ENCODE peak calls at places on chromosomes 12 and 14, in nine cellular contexts. D is CD4-positive, alpha-beta T cell; E is heart right ventricle; C is neural progenitor cell; O is upper lobe of right lung; R is Calu3; V is pancreas; X is HepG2; J is RWPE2. F is an unnamed sample.
A peak's percentile ranks its signal among the peaks of the same experiment; 100 is the strongest.

GRCh38 chr14:54673193-54674121 is 106.5 kb downstream of the SAMD4A start:
- DNase-seq in D (no peak), E (no peak), C (no peak), O (no peak), R (no peak), V (no peak), X (no peak), J (no peak), F (no peak)

GRCh38 chr12:39723831-39724230 is 104.2 kb upstream of the ABCD2 start:
- DNase-seq in D (no peak), E (no peak), C (no peak), O (no peak), R (no peak), V (no peak), X (no peak), J (no peak), F (peak; percentile 35)

GRCh38 chr14:68840454-68840853 is 47.6 kb upstream of the ZFP36L1 start:
- DNase-seq in D (no peak), E (no peak), C (no peak), O (no peak), R (no peak), V (no peak), X (no peak), J (no peak), F (no peak)

GRCh38 chr14:32561520-32561919 is 232.4 kb downstream of the AKAP6 start:
- DNase-seq in D (no peak), E (no peak), C (peak; percentile 17), O (no peak), R (no peak), V (no peak), X (no peak), J (no peak), F (no peak)

GRCh38 chr12:26383041-26383440 is 187.7 kb downstream of the SSPN start:
- DNase-seq in D (no peak), E (no peak), C (no peak), O (no peak), R (no peak), V (no peak), X (no peak), J (no peak), F (no peak)

GRCh38 chr14:71070169-71070568 is 162.9 kb downstream of the PCNX1 start:
- DNase-seq in D (no peak), E (no peak), C (no peak), O (no peak), R (no peak), V (no peak), X (no peak), J (no peak), F (no peak)

GRCh38 chr12:40002178-40003169 is 103.4 kb downstream of the SLC2A13 start:
- DNase-seq in D (no peak), E (no peak), C (no peak), O (no peak), R (peak; percentile 34), V (no peak), X (peak; percentile 54), J (no peak), F (no peak)

GRCh38 chr14:34297786-34298520 is 164.1 kb downstream of the SPTSSA start:
- DNase-seq in D (no peak), E (no peak), C (no peak), O (no peak), R (peak; percentile 5), V (no peak), X (peak; percentile 55), J (no peak), F (no peak)

GRCh38 chr14:105865266-105865903 is 339.0 kb downstream of the TMEM121 start:
- DNase-seq in D (no peak), E (no peak), C (no peak), O (no peak), R (no peak), V (peak; percentile 43), X (no peak), J (peak; percentile 62), F (no peak)

GRCh38 chr14:104087505-104087904 is 2.0 kb downstream of the ASPG start:
- DNase-seq in D (no peak), E (no peak), C (no peak), O (peak; percentile 59), R (no peak), V (no peak), X (no peak), J (no peak), F (no peak)

GRCh38 chr12:2640281-2640680 is 154.5 kb upstream of the FKBP4 start:
- DNase-seq in D (no peak), E (no peak), C (no peak), O (no peak), R (no peak), V (no peak), X (no peak), J (peak; percentile 66), F (no peak)

GRCh38 chr12:107903377-107904061 is 129.0 kb downstream of the ASCL4 start:
- DNase-seq in D (no peak), E (peak; percentile 31), C (peak; percentile 88), O (peak; percentile 90), R (peak; percentile 67), V (peak; percentile 90), X (no peak), J (peak; percentile 72), F (peak; percentile 89)

GRCh38 chr14:68506645-68507405 is 286.0 kb downstream of the ZFP36L1 start:
- DNase-seq in D (peak; percentile 47), E (no peak), C (no peak), O (no peak), R (no peak), V (no peak), X (no peak), J (no peak), F (no peak)

GRCh38 chr14:72801381-72801812 is 92.5 kb downstream of the DPF3 start:
- DNase-seq in D (no peak), E (no peak), C (no peak), O (no peak), R (peak; percentile 37), V (no peak), X (no peak), J (no peak), F (no peak)

GRCh38 chr14:103537175-103537990 is 8.4 kb downstream of the TRMT61A start:
- DNase-seq in D (no peak), E (no peak), C (no peak), O (no peak), R (no peak), V (no peak), X (no peak), J (no peak), F (no peak)

GRCh38 chr12:97471194-97471593 is 8.6 kb downstream of the RMST start:
- DNase-seq in D (no peak), E (no peak), C (no peak), O (no peak), R (no peak), V (no peak), X (no peak), J (no peak), F (no peak)

GRCh38 chr14:99120147-99121026 is 151.6 kb downstream of the BCL11B start:
- DNase-seq in D (no peak), E (peak; percentile 1), C (no peak), O (no peak), R (no peak), V (no peak), X (no peak), J (no peak), F (no peak)

GRCh38 chr12:54479421-54479820 is 6.0 kb upstream of the GTSF1 start:
- DNase-seq in D (no peak), E (no peak), C (no peak), O (no peak), R (no peak), V (no peak), X (no peak), J (no peak), F (no peak)

GRCh38 chr14:89231426-89232113 is 185.5 kb downstream of the FOXN3 start:
- DNase-seq in D (no peak), E (no peak), C (no peak), O (no peak), R (no peak), V (no peak), X (no peak), J (no peak), F (no peak)

GRCh38 chr12:93733358-93733757 is 56.2 kb downstream of the CRADD start:
- DNase-seq in D (no peak), E (peak; percentile 31), C (no peak), O (no peak), R (peak; percentile 25), V (no peak), X (no peak), J (no peak), F (no peak)

GRCh38 chr12:8985213-8985612 is 4.1 kb upstream of the KLRG1 start:
- DNase-seq in D (no peak), E (no peak), C (no peak), O (no peak), R (no peak), V (no peak), X (no peak), J (no peak), F (no peak)
- TF ChIP-seq CTCF in D (no peak), E (no peak), C (no peak), O (no peak), R (no peak), V (no peak), X (no peak), J (no peak), F (no peak)

GRCh38 chr14:93115920-93116675 is at the start of gene ITPK1:
- DNase-seq in D (peak; percentile 27), E (peak; percentile 42), C (peak; percentile 92), O (peak; percentile 86), R (peak; percentile 59), V (peak; percentile 85), X (peak; percentile 24), J (no peak), F (peak; percentile 63)
- TF ChIP-seq CTCF in D (no peak), E (peak; percentile 24), C (peak; percentile 48), O (peak; percentile 15), R (no peak), V (no peak), X (no peak), J (peak; percentile 98), F (peak; percentile 63)

GRCh38 chr12:53344824-53345485 is 8.8 kb upstream of the SP7 start:
- DNase-seq in D (peak; percentile 54), E (peak; percentile 82), C (peak; percentile 86), O (peak; percentile 85), R (peak; percentile 69), V (peak; percentile 82), X (peak; percentile 54), J (no peak), F (peak; percentile 82)
- TF ChIP-seq CTCF in D (peak; percentile 81), E (peak; percentile 89), C (peak; percentile 42), O (peak; percentile 72), R (peak; percentile 43), V (peak; percentile 38), X (peak; percentile 90), J (peak; percentile 55), F (no peak)

DNA sequence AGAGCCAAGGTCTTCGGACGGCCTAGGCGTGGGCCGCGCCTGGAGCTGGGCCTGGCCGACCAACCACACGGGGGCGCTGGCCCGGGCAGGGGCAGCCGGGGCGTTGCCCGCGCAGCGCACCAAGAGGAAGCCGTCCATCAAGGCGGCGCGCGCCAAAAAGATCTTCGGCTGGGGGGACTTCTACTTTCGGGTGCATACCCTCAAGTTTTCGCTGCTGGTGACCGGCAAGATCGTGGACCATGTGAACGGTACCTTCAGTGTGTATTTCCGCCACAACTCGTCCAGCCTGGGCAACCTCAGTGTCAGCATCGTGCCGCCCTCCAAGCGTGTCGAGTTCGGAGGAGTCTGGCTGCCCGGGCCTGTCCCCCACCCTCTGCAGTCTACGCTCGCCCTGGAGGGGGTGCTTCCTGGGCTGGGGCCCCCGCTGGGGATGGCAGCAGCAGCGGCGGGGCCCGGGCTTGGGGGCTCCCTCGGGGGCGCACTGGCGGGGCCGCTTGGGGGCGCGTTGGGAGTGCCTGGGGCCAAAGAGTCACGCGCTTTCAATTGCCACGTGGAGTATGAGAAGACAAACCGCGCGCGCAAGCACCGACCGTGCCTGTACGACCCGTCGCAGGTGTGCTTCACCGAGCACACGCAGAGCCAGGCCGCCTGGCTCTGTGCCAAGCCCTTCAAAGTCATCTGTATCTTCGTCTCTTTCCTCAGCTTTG is 4.4 kb upstream of the SHMT2 start:
- DNase-seq in D (peak; percentile 80), E (no peak), C (peak; percentile 81), O (peak; percentile 85), R (peak; percentile 63), V (peak; percentile 85), X (no peak), J (no peak), F (peak; percentile 74)
- TF ChIP-seq CTCF in D (peak; percentile 48), E (peak; percentile 60), C (peak; percentile 86), O (peak; percentile 65), R (peak; percentile 56), V (peak; percentile 54), X (peak; percentile 72), J (peak; percentile 50), F (peak; percentile 82)

F was measured in glutamatergic neuron.